ENCODE peak calls at places on chromosomes 12 and 14, in ten cellular contexts. X is NCI-H1105 treated with DMSO at 0.1 percent for 48 hours, R is D341Med, J is memory B cell, L is NCI-H2081, O is NCI-H82, T is GM12892, E is heart right ventricle, F is renal cortical epithelial cell, Z is stomach. W is an unnamed sample.

GRCh38 chr12:43293396-43293795 is 258.6 kb downstream of the ADAMTS20 start:
- DNase-seq in X (no peak), R (no peak), J (no peak), L (no peak), O (no peak), T (no peak), E (no peak), F (no peak), Z (no peak), W (no peak)

GRCh38 chr14:106845286-106846087 is 1319.1 kb downstream of the TMEM121 start:
- DNase-seq in X (peak; percentile 68), R (no peak), J (peak; percentile 50), L (no peak), O (peak; percentile 80), T (peak; percentile 18), E (no peak), F (peak; percentile 95), Z (peak; percentile 87), W (no peak)

GRCh38 chr14:104557086-104557485 is 22.5 kb upstream of the C14orf180 start:
- DNase-seq in X (no peak), R (no peak), J (no peak), L (no peak), O (no peak), T (no peak), E (no peak), F (no peak), Z (no peak), W (no peak)

GRCh38 chr12:103729499-103729898 is 111.5 kb downstream of the NT5DC3 start:
- DNase-seq in X (no peak), R (no peak), J (no peak), L (no peak), O (no peak), T (no peak), E (no peak), F (no peak), Z (no peak), W (no peak)

GRCh38 chr12:6606331-6607131 is 648 bp downstream of the CHD4 start:
- DNase-seq in X (no peak), R (peak; percentile 60), J (peak; percentile 55), L (peak; percentile 38), O (peak; percentile 66), T (peak; percentile 50), E (peak; percentile 88), F (peak; percentile 18), Z (peak; percentile 59), W (peak; percentile 78)

GRCh38 chr12:47885566-47885965 is 19.2 kb downstream of the VDR start:
- DNase-seq in X (no peak), R (no peak), J (no peak), L (no peak), O (no peak), T (no peak), E (no peak), F (no peak), Z (no peak), W (no peak)

GRCh38 chr12:41966916-41967315 is 177.8 kb downstream of the GXYLT1 start:
- DNase-seq in X (no peak), R (no peak), J (no peak), L (no peak), O (no peak), T (no peak), E (no peak), F (no peak), Z (no peak), W (no peak)

GRCh38 chr14:101187017-101187815 is 283.7 kb upstream of the RTL1 start:
- DNase-seq in X (no peak), R (peak; percentile 8), J (no peak), L (no peak), O (no peak), T (no peak), E (no peak), F (no peak), Z (peak; percentile 13), W (no peak)

GRCh38 chr14:51395361-51395849 is 155.4 kb downstream of the TMX1 start:
- DNase-seq in X (peak; percentile 95), R (peak; percentile 82), J (no peak), L (no peak), O (peak; percentile 96), T (no peak), E (peak; percentile 42), F (peak; percentile 18), Z (no peak), W (peak; percentile 31)

GRCh38 chr12:56709759-56710376 is 15.2 kb downstream of the NACA start:
- DNase-seq in X (no peak), R (no peak), J (no peak), L (no peak), O (no peak), T (no peak), E (no peak), F (no peak), Z (no peak), W (no peak)

GRCh38 chr14:52051861-52052260 is 17.0 kb downstream of the NID2 start:
- DNase-seq in X (no peak), R (no peak), J (no peak), L (no peak), O (no peak), T (no peak), E (no peak), F (no peak), Z (no peak), W (no peak)

GRCh38 chr12:105083551-105084105 is 630 bp downstream of the ALDH1L2 start:
- DNase-seq in X (no peak), R (no peak), J (no peak), L (no peak), O (no peak), T (no peak), E (peak; percentile 32), F (no peak), Z (peak; percentile 58), W (peak; percentile 57)

GRCh38 chr12:57089259-57090245 is 638 bp downstream of the NAB2 start:
- DNase-seq in X (no peak), R (peak; percentile 64), J (peak; percentile 39), L (no peak), O (peak; percentile 84), T (no peak), E (peak; percentile 91), F (no peak), Z (peak; percentile 58), W (peak; percentile 83)

GRCh38 chr12:56629459-56630179 is 507 bp downstream of the BAZ2A start:
- DNase-seq in X (no peak), R (peak; percentile 57), J (no peak), L (no peak), O (peak; percentile 58), T (no peak), E (peak; percentile 42), F (no peak), Z (no peak), W (peak; percentile 40)

GRCh38 chr12:97556201-97556824 is 93.7 kb downstream of the RMST start:
- DNase-seq in X (peak; percentile 67), R (no peak), J (no peak), L (no peak), O (peak; percentile 8), T (no peak), E (peak; percentile 46), F (peak; percentile 88), Z (peak; percentile 33), W (peak; percentile 19)

GRCh38 chr12:95663525-95663924 is 112.2 kb upstream of the USP44 start:
- DNase-seq in X (no peak), R (no peak), J (no peak), L (no peak), O (no peak), T (no peak), E (no peak), F (peak; percentile 44), Z (no peak), W (no peak)

GRCh38 chr12:31585271-31585670 is 5.7 kb downstream of the DENND5B start:
- DNase-seq in X (no peak), R (no peak), J (no peak), L (no peak), O (no peak), T (no peak), E (no peak), F (peak; percentile 60), Z (no peak), W (no peak)

GRCh38 chr14:106691601-106692291 is 1165.4 kb downstream of the TMEM121 start:
- DNase-seq in X (no peak), R (no peak), J (peak; percentile 66), L (no peak), O (peak; percentile 26), T (peak; percentile 39), E (peak; percentile 5), F (no peak), Z (peak; percentile 28), W (peak; percentile 4)

GRCh38 chr14:54640480-54640879 is 73.6 kb downstream of the SAMD4A start:
- DNase-seq in X (no peak), R (no peak), J (no peak), L (no peak), O (no peak), T (no peak), E (no peak), F (no peak), Z (no peak), W (no peak)

GRCh38 chr12:93022603-93023340 is 93.7 kb upstream of the EEA1 start:
- DNase-seq in X (no peak), R (peak; percentile 80), J (no peak), L (no peak), O (peak; percentile 99), T (no peak), E (no peak), F (peak; percentile 57), Z (no peak), W (no peak)